ENCODE peak calls at places on chromosomes 11 and 22, in seven cellular contexts. T, U, X, A, I, V and G are unnamed samples.

GRCh38 chr11:119337581-119338317 is 2.9 kb downstream of the C1QTNF5 start:
- DNase-seq in A (no peak), V (no peak), U (no peak), X (no peak), I (no peak), T (peak), G (peak)

GRCh38 chr11:76649964-76650363 is 20.6 kb downstream of the LRRC32 start:
- DNase-seq in A (no peak), U (no peak), T (no peak), I (no peak), X (no peak), V (no peak), G (no peak)

GRCh38 chr11:133937468-133937867 is 19.3 kb downstream of the IGSF9B start:
- DNase-seq in I (no peak), X (no peak), T (no peak), U (no peak), V (no peak), A (no peak), G (no peak)

GRCh38 chr22:41822289-41823057 is 10.4 kb upstream of the SREBF2 start:
- DNase-seq in X (peak), A (no peak), U (no peak), T (peak), V (peak), I (no peak), G (peak)

GRCh38 chr22:44543781-44544181 is 45.7 kb upstream of the RTL6 start:
- DNase-seq in X (no peak), V (no peak), I (no peak), A (no peak), U (no peak), T (no peak), G (no peak)

GRCh38 chr11:116731097-116731761 is 41.6 kb downstream of the BUD13 start:
- DNase-seq in X (no peak), U (no peak), T (peak), A (no peak), V (no peak), I (no peak), G (no peak)

GRCh38 chr11:64258946-64259532 is 7.7 kb downstream of the PLCB3 start:
- DNase-seq in X (no peak), T (no peak), I (no peak), V (no peak), U (no peak), A (no peak), G (no peak)

GRCh38 chr11:7981758-7982157 is 5.4 kb upstream of the EIF3F start:
- DNase-seq in T (no peak), U (no peak), I (no peak), V (no peak), X (no peak), A (no peak), G (no peak)

GRCh38 chr22:30397656-30398635 is 1.1 kb downstream of the SEC14L2 start:
- DNase-seq in I (no peak), A (no peak), T (no peak), X (no peak), V (peak), U (no peak), G (no peak)

GRCh38 chr11:47606731-47607130 is 12.5 kb upstream of the C1QTNF4 start:
- DNase-seq in I (no peak), V (no peak), U (no peak), T (peak), X (no peak), A (no peak), G (no peak)

GRCh38 chr11:25529572-25529971 is 802.4 kb upstream of the ANO3 start:
- DNase-seq in A (no peak), X (no peak), T (no peak), U (no peak), V (no peak), I (no peak), G (no peak)

GRCh38 chr11:30503156-30503555 is 83.0 kb downstream of the MPPED2 start:
- DNase-seq in A (no peak), X (no peak), V (no peak), I (no peak), T (no peak), U (no peak), G (no peak)

GRCh38 chr22:43824724-43825485 is 12.8 kb upstream of the EFCAB6 start:
- DNase-seq in T (no peak), I (no peak), A (no peak), U (no peak), V (no peak), X (no peak), G (no peak)

GRCh38 chr11:76623171-76623883 is 47.2 kb downstream of the LRRC32 start:
- DNase-seq in A (no peak), V (no peak), U (no peak), I (no peak), T (no peak), X (no peak), G (no peak)

GRCh38 chr11:107215006-107215405 is 196.7 kb upstream of the GUCY1A2 start:
- DNase-seq in U (no peak), I (no peak), A (no peak), X (no peak), T (no peak), V (no peak), G (no peak)

GRCh38 chr11:129021295-129021694 is 78.6 kb upstream of the TP53AIP1 start:
- DNase-seq in U (no peak), T (no peak), I (no peak), V (no peak), X (no peak), A (no peak), G (peak)

GRCh38 chr11:118621071-118621815 is 13.8 kb downstream of the PHLDB1 start:
- DNase-seq in U (no peak), V (no peak), A (peak), X (no peak), I (no peak), T (peak), G (peak)

GRCh38 chr22:24803064-24803542 is 2.9 kb upstream of the SGSM1 start:
- DNase-seq in T (no peak), I (peak), A (no peak), V (peak), U (peak), X (no peak), G (peak)

GRCh38 chr11:20050551-20051333 is 109.5 kb downstream of the DBX1 start:
- DNase-seq in A (no peak), X (no peak), V (no peak), T (peak), U (no peak), I (no peak), G (no peak)

GRCh38 chr11:30358569-30358968 is 35.7 kb downstream of the ARL14EP start:
- DNase-seq in I (no peak), X (no peak), T (no peak), V (no peak), A (no peak), U (no peak), G (no peak)

GRCh38 chr11:2120359-2121100 is 18.7 kb downstream of the IGF2 start:
- DNase-seq in U (no peak), I (no peak), A (no peak), X (no peak), T (no peak), V (no peak), G (no peak)

GRCh38 chr11:2462986-2463765 is 18.4 kb downstream of the KCNQ1 start:
- DNase-seq in A (no peak), T (no peak), X (no peak), U (no peak), I (no peak), V (no peak), G (no peak)

GRCh38 chr11:74185695-74186094 is 14.6 kb downstream of the PPME1 start:
- DNase-seq in T (peak), X (no peak), I (no peak), U (no peak), A (no peak), V (no peak), G (no peak)

GRCh38 chr11:46560300-46561025 is 33.4 kb downstream of the AMBRA1 start:
- DNase-seq in I (no peak), A (no peak), U (no peak), X (no peak), T (peak), V (peak), G (peak)

GRCh38 chr11:20355221-20356219 is 8.0 kb upstream of the HTATIP2 start:
- DNase-seq in X (no peak), I (peak), U (no peak), T (peak), V (peak), A (no peak), G (peak)

GRCh38 chr11:112881461-112881860 is 79.8 kb upstream of the NCAM1 start:
- DNase-seq in T (peak), U (no peak), X (no peak), A (no peak), V (no peak), I (no peak), G (peak)

GRCh38 chr11:130477646-130478203 is 29.3 kb downstream of the ADAMTS15 start:
- DNase-seq in A (no peak), U (no peak), T (peak), I (no peak), X (no peak), V (peak), G (no peak)

GRCh38 chr22:48522271-48522670 is 1305.4 kb downstream of the BRD1 start:
- DNase-seq in U (no peak), T (no peak), X (no peak), I (no peak), V (no peak), A (no peak), G (no peak)

GRCh38 chr22:26599505-26599904 is 9.6 kb upstream of the TPST2 start:
- DNase-seq in X (no peak), V (no peak), I (no peak), U (no peak), T (no peak), A (no peak), G (no peak)

GRCh38 chr11:70209391-70209912 is 6.4 kb downstream of the FADD start:
- DNase-seq in I (no peak), T (no peak), U (no peak), X (no peak), A (no peak), V (no peak), G (no peak)

GRCh38 chr22:16838073-16838472 is 12.9 kb upstream of the XKR3 start:
- DNase-seq in V (no peak), X (no peak), A (no peak), U (no peak), I (no peak), T (no peak), G (no peak)

GRCh38 chr22:23102776-23103175 is 32.5 kb downstream of the GNAZ start:
- DNase-seq in U (no peak), I (no peak), T (no peak), A (no peak), V (no peak), X (no peak), G (peak)

GRCh38 chr11:114440971-114441810 is 1.9 kb downstream of the REXO2 start:
- DNase-seq in U (no peak), V (no peak), T (no peak), A (no peak), I (no peak), X (no peak), G (no peak)

GRCh38 chr11:79092791-79093313 is 348.0 kb downstream of the TENM4 start:
- DNase-seq in V (no peak), T (peak), U (no peak), A (peak), X (peak), I (no peak), G (peak)

GRCh38 chr22:38845368-38845740 is 1.5 kb upstream of the NPTXR start:
- DNase-seq in U (no peak), A (no peak), V (no peak), T (no peak), I (no peak), X (no peak), G (no peak)

GRCh38 chr11:70751142-70751734 is 352.9 kb downstream of the CTTN start:
- DNase-seq in I (no peak), T (peak), X (no peak), V (no peak), A (no peak), U (no peak), G (no peak)

GRCh38 chr11:103624708-103625623 is 411.5 kb upstream of the DDI1 start:
- DNase-seq in V (no peak), T (peak), U (no peak), A (peak), I (no peak), X (peak), G (peak)

GRCh38 chr11:88402784-88403183 is 65.2 kb upstream of the CTSC start:
- DNase-seq in I (no peak), U (no peak), A (peak), V (no peak), T (peak), X (no peak), G (no peak)

GRCh38 chr11:64234840-64235379 is 526 bp downstream of the VEGFB start:
- DNase-seq in A (no peak), I (peak), V (no peak), X (no peak), T (no peak), U (no peak), G (peak)